ENCODE peak calls at places on chromosome 13, in seven cellular contexts. Q, G, P, L, F, J and W are unnamed samples.

GRCh38 chr13:72506706-72507105 is 220.7 kb downstream of the MZT1 start:
- DNase-seq in Q (no peak), G (no peak), P (no peak), L (no peak), F (no peak), J (no peak), W (no peak)

GRCh38 chr13:77516342-77516789 is 19.1 kb upstream of the SCEL start:
- DNase-seq in Q (no peak), G (no peak), P (no peak), L (no peak), F (no peak), J (no peak), W (no peak)

GRCh38 chr13:93819331-93819730 is 592.7 kb downstream of the GPC6 start:
- DNase-seq in Q (no peak), G (no peak), P (peak), L (no peak), F (no peak), J (no peak), W (no peak)

GRCh38 chr13:60329221-60329983 is 67.6 kb upstream of the TDRD3 start:
- DNase-seq in Q (peak), G (peak), P (peak), L (peak), F (peak), J (peak), W (no peak)

GRCh38 chr13:112618501-112618900 is 30.5 kb upstream of the TUBGCP3 start:
- DNase-seq in Q (no peak), G (no peak), P (no peak), L (no peak), F (no peak), J (no peak), W (no peak)

GRCh38 chr13:40207110-40207478 is 459.3 kb downstream of the FOXO1 start:
- DNase-seq in Q (no peak), G (no peak), P (no peak), L (no peak), F (no peak), J (peak), W (no peak)

GRCh38 chr13:39875583-39875982 is 220.1 kb downstream of the COG6 start:
- DNase-seq in Q (no peak), G (no peak), P (no peak), L (no peak), F (no peak), J (no peak), W (no peak)

GRCh38 chr13:39324806-39325311 is 278.1 kb downstream of the LHFPL6 start:
- DNase-seq in Q (no peak), G (no peak), P (no peak), L (no peak), F (no peak), J (no peak), W (no peak)

GRCh38 chr13:27117158-27117557 is 54.5 kb downstream of the USP12 start:
- DNase-seq in Q (no peak), G (no peak), P (no peak), L (no peak), F (no peak), J (no peak), W (no peak)

GRCh38 chr13:69959041-69959440 is 148.6 kb upstream of the ATXN8OS start:
- DNase-seq in Q (no peak), G (no peak), P (no peak), L (no peak), F (no peak), J (no peak), W (no peak)

GRCh38 chr13:22517544-22517943 is 663.2 kb upstream of the SGCG start:
- DNase-seq in Q (no peak), G (no peak), P (no peak), L (no peak), F (no peak), J (no peak), W (peak)

GRCh38 chr13:105957769-105958438 is 577.6 kb downstream of the EFNB2 start:
- DNase-seq in Q (no peak), G (no peak), P (no peak), L (no peak), F (no peak), J (no peak), W (no peak)

GRCh38 chr13:40456397-40456958 is 210.0 kb downstream of the FOXO1 start:
- DNase-seq in Q (no peak), G (no peak), P (no peak), L (no peak), F (no peak), J (no peak), W (no peak)

GRCh38 chr13:69565334-69565733 is 542.3 kb upstream of the ATXN8OS start:
- DNase-seq in Q (peak), G (peak), P (peak), L (no peak), F (peak), J (peak), W (no peak)

GRCh38 chr13:39767791-39768564 is 112.5 kb downstream of the COG6 start:
- DNase-seq in Q (no peak), G (no peak), P (no peak), L (no peak), F (no peak), J (no peak), W (no peak)

GRCh38 chr13:105960326-105960725 is 575.1 kb downstream of the EFNB2 start:
- DNase-seq in Q (no peak), G (no peak), P (no peak), L (no peak), F (no peak), J (no peak), W (no peak)

GRCh38 chr13:109483369-109483768 is 303.0 kb downstream of the IRS2 start:
- DNase-seq in Q (no peak), G (no peak), P (no peak), L (no peak), F (no peak), J (no peak), W (no peak)

GRCh38 chr13:33637978-33638743 is 179.8 kb upstream of the RFC3 start:
- DNase-seq in Q (no peak), G (no peak), P (no peak), L (no peak), F (no peak), J (no peak), W (no peak)

GRCh38 chr13:24323036-24323738 is 13.8 kb downstream of the C1QTNF9 start:
- DNase-seq in Q (no peak), G (no peak), P (no peak), L (no peak), F (no peak), J (no peak), W (no peak)

GRCh38 chr13:113622791-113623490 is 35.1 kb downstream of the ATP4B start:
- DNase-seq in Q (no peak), G (no peak), P (no peak), L (no peak), F (no peak), J (no peak), W (no peak)

GRCh38 chr13:40026174-40026585 is 370.7 kb downstream of the COG6 start:
- DNase-seq in Q (no peak), G (no peak), P (no peak), L (no peak), F (no peak), J (peak), W (no peak)

GRCh38 chr13:88188986-88189385 is 517.8 kb downstream of the SLITRK5 start:
- DNase-seq in Q (no peak), G (no peak), P (no peak), L (no peak), F (no peak), J (no peak), W (no peak)

GRCh38 chr13:59247166-59247565 is 916.6 kb downstream of the DIAPH3 start:
- DNase-seq in Q (peak), G (no peak), P (no peak), L (no peak), F (no peak), J (no peak), W (no peak)

GRCh38 chr13:72255908-72256307 is 388.9 kb upstream of the DACH1 start:
- DNase-seq in Q (no peak), G (peak), P (peak), L (peak), F (peak), J (no peak), W (peak)

GRCh38 chr13:22238269-22238668 is 567.4 kb downstream of the FGF9 start:
- DNase-seq in Q (no peak), G (no peak), P (no peak), L (no peak), F (no peak), J (no peak), W (no peak)

GRCh38 chr13:39036212-39036611 is 1.7 kb downstream of the PROSER1 start:
- DNase-seq in Q (peak), G (peak), P (no peak), L (no peak), F (no peak), J (no peak), W (no peak)

GRCh38 chr13:21557995-21558394 is 46.0 kb downstream of the MICU2 start:
- DNase-seq in Q (peak), G (peak), P (peak), L (peak), F (peak), J (no peak), W (peak)

GRCh38 chr13:34833562-34834182 is 108.4 kb upstream of the NBEA start:
- DNase-seq in Q (no peak), G (no peak), P (no peak), L (peak), F (peak), J (no peak), W (no peak)

GRCh38 chr13:65091031-65091430 is 2139.1 kb downstream of the PCDH9 start:
- DNase-seq in Q (no peak), G (no peak), P (no peak), L (no peak), F (no peak), J (no peak), W (no peak)

GRCh38 chr13:45229172-45229571 is 28.3 kb upstream of the KCTD4 start:
- DNase-seq in Q (no peak), G (no peak), P (no peak), L (no peak), F (no peak), J (no peak), W (no peak)

GRCh38 chr13:45228002-45228401 is 27.2 kb upstream of the KCTD4 start:
- DNase-seq in Q (no peak), G (no peak), P (no peak), L (no peak), F (no peak), J (no peak), W (no peak)

GRCh38 chr13:45226024-45226423 is 25.2 kb upstream of the KCTD4 start:
- DNase-seq in Q (no peak), G (no peak), P (no peak), L (no peak), F (no peak), J (no peak), W (no peak)

DNA sequence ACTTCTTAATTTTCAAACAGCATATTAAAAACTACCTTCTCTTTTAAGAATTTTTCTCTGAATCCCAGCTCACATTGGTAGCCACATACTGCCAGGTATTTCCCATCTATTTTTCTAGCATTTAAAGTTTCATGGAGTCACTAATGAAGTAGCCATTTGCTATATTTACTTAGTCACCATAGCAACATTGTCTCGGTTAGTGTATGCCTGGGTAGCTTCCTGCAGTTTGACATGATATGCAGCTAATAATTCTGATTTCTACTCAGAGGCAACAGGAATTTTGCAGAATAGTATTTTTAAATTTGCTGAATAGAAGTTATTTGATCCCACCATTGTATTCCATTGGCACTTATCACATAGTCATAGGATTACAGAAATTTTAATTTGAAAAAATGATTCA is 30.9 kb upstream of the KCTD4 start:
- DNase-seq in Q (no peak), G (no peak), P (peak), L (no peak), F (no peak), J (no peak), W (no peak)
- TF ChIP-seq JUND in Q (no peak), G (no peak), P (no peak), L (no peak), F (no peak), J (no peak), W (no peak)

GRCh38 chr13:99206873-99207272 is 6.2 kb downstream of the UBAC2 start:
- DNase-seq in Q (no peak), G (no peak), P (no peak), L (no peak), F (no peak), J (no peak), W (no peak)
- TF ChIP-seq JUND in Q (no peak), G (no peak), P (no peak), L (no peak), F (no peak), J (no peak), W (no peak)

DNA sequence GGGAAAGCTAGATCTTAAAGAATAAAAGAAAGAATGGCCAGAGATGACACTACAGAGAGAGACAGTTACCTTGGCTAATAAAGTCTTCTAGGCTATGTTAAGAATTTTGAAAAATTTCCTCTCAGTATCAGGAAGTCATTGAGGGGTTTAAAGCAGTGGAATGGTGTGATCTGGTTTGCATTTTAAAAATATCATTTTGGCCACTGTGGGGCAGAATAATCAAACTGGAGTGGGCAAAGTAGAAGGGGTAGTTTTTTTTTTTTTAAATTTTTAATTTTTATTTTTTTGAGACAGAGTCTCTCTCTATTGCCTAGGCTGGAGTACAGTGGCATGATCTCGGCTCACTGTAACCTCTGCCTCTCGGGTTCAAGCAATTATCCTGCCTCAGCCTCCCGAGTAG is 4.4 kb upstream of the CNMD start:
- DNase-seq in Q (no peak), G (no peak), P (no peak), L (no peak), F (no peak), J (no peak), W (no peak)
- TF ChIP-seq JUND in Q (no peak), G (no peak), P (no peak), L (no peak), F (no peak), J (no peak), W (no peak)

GRCh38 chr13:108082481-108082880 is 132.9 kb downstream of the LIG4 start:
- DNase-seq in Q (no peak), G (no peak), P (no peak), L (no peak), F (no peak), J (no peak), W (no peak)
- TF ChIP-seq JUND in Q (no peak), G (no peak), P (no peak), L (no peak), F (no peak), J (no peak), W (no peak)

GRCh38 chr13:31595568-31595967 is 143.8 kb upstream of the RXFP2 start:
- DNase-seq in Q (no peak), G (no peak), P (no peak), L (no peak), F (no peak), J (no peak), W (no peak)
- TF ChIP-seq JUND in Q (no peak), G (no peak), P (no peak), L (no peak), F (no peak), J (no peak), W (no peak)

GRCh38 chr13:78618411-78618810 is 15.1 kb upstream of the POU4F1 start:
- DNase-seq in Q (no peak), G (no peak), P (no peak), L (no peak), F (no peak), J (no peak), W (no peak)
- TF ChIP-seq JUND in Q (no peak), G (no peak), P (no peak), L (no peak), F (no peak), J (no peak), W (no peak)